ENCODE peak calls at places on chromosome 17, in nine cellular contexts. Q is testis, I is heart left ventricle, K is Peyer's patch, J is right lobe of liver, U is body of pancreas, Z is stomach, Y is suprapubic skin, H is ovary. T is an unnamed sample.

GRCh38 chr17:32912218-32912897 is 15.6 kb upstream of the TMEM98 start:
- DNase-seq in Q (peak), I (peak), K (peak), J (peak), U (peak), Z (peak), Y (peak), H (peak), T (no peak)

GRCh38 chr17:31802502-31802901 is 56.5 kb downstream of the COPRS start:
- DNase-seq in Q (peak), I (no peak), K (no peak), J (peak), U (no peak), Z (no peak), Y (no peak), H (no peak), T (no peak)

GRCh38 chr17:16439867-16440351 is 24.5 kb downstream of the TRPV2 start:
- DNase-seq in Q (no peak), I (no peak), K (no peak), J (no peak), U (peak), Z (no peak), Y (no peak), H (no peak), T (no peak)

GRCh38 chr17:31907342-31907975 is 6.0 kb upstream of the UTP6 start:
- DNase-seq in Q (peak), I (no peak), K (no peak), J (no peak), U (peak), Z (peak), Y (no peak), H (peak), T (no peak)

GRCh38 chr17:78044280-78044835 is 84.2 kb downstream of the TMC6 start:
- DNase-seq in Q (no peak), I (no peak), K (no peak), J (no peak), U (no peak), Z (no peak), Y (no peak), H (no peak), T (no peak)

GRCh38 chr17:80773243-80773991 is 218.2 kb upstream of the CHMP6 start:
- DNase-seq in Q (peak), I (no peak), K (no peak), J (no peak), U (no peak), Z (no peak), Y (no peak), H (no peak), T (no peak)

GRCh38 chr17:45172541-45173286 is 11.0 kb downstream of the HEXIM2 start:
- DNase-seq in Q (peak), I (peak), K (peak), J (peak), U (peak), Z (peak), Y (no peak), H (peak), T (no peak)

GRCh38 chr17:20010886-20011402 is 1.8 kb downstream of the SPECC1 start:
- DNase-seq in Q (no peak), I (no peak), K (no peak), J (no peak), U (no peak), Z (no peak), Y (no peak), H (no peak), T (no peak)

GRCh38 chr17:4948997-4949320 is 629 bp upstream of the PFN1 start:
- DNase-seq in Q (peak), I (peak), K (peak), J (peak), U (peak), Z (peak), Y (peak), H (peak), T (peak)

GRCh38 chr17:82330322-82331239 is 3.0 kb downstream of the SECTM1 start:
- DNase-seq in Q (peak), I (no peak), K (no peak), J (peak), U (peak), Z (no peak), Y (no peak), H (peak), T (peak)

GRCh38 chr17:55433629-55434422 is 12.2 kb upstream of the MMD start:
- DNase-seq in Q (no peak), I (no peak), K (no peak), J (no peak), U (peak), Z (peak), Y (no peak), H (no peak), T (no peak)

GRCh38 chr17:37830151-37830993 is 85.5 kb upstream of the HNF1B start:
- DNase-seq in Q (no peak), I (no peak), K (no peak), J (no peak), U (no peak), Z (no peak), Y (no peak), H (no peak), T (no peak)

GRCh38 chr17:34241062-34241461 is 14.0 kb upstream of the CCL2 start:
- DNase-seq in Q (peak), I (peak), K (no peak), J (peak), U (peak), Z (peak), Y (no peak), H (no peak), T (no peak)

GRCh38 chr17:19731626-19732025 is 15.2 kb upstream of the SLC47A2 start:
- DNase-seq in Q (no peak), I (peak), K (no peak), J (no peak), U (no peak), Z (no peak), Y (no peak), H (no peak), T (no peak)

GRCh38 chr17:66652840-66653507 is 181.9 kb upstream of the CACNG5 start:
- DNase-seq in Q (no peak), I (no peak), K (no peak), J (no peak), U (no peak), Z (no peak), Y (no peak), H (no peak), T (no peak)

GRCh38 chr17:19022747-19023146 is 18.2 kb upstream of the FAM83G start:
- DNase-seq in Q (no peak), I (peak), K (no peak), J (no peak), U (no peak), Z (no peak), Y (no peak), H (no peak), T (no peak)

GRCh38 chr17:64129515-64129764 is 504 bp downstream of the ERN1 start:
- DNase-seq in Q (no peak), I (no peak), K (no peak), J (no peak), U (no peak), Z (no peak), Y (no peak), H (no peak), T (no peak)

GRCh38 chr17:67358612-67359011 is 7.8 kb downstream of the PSMD12 start:
- DNase-seq in Q (no peak), I (no peak), K (no peak), J (no peak), U (no peak), Z (no peak), Y (no peak), H (no peak), T (no peak)

GRCh38 chr17:77019955-77020379 is 120.8 kb upstream of the SEC14L1 start:
- DNase-seq in Q (no peak), I (no peak), K (no peak), J (no peak), U (no peak), Z (no peak), Y (no peak), H (no peak), T (no peak)

GRCh38 chr17:66627985-66628384 is 206.9 kb upstream of the CACNG5 start:
- DNase-seq in Q (no peak), I (no peak), K (no peak), J (no peak), U (no peak), Z (no peak), Y (no peak), H (peak), T (no peak)

DNA sequence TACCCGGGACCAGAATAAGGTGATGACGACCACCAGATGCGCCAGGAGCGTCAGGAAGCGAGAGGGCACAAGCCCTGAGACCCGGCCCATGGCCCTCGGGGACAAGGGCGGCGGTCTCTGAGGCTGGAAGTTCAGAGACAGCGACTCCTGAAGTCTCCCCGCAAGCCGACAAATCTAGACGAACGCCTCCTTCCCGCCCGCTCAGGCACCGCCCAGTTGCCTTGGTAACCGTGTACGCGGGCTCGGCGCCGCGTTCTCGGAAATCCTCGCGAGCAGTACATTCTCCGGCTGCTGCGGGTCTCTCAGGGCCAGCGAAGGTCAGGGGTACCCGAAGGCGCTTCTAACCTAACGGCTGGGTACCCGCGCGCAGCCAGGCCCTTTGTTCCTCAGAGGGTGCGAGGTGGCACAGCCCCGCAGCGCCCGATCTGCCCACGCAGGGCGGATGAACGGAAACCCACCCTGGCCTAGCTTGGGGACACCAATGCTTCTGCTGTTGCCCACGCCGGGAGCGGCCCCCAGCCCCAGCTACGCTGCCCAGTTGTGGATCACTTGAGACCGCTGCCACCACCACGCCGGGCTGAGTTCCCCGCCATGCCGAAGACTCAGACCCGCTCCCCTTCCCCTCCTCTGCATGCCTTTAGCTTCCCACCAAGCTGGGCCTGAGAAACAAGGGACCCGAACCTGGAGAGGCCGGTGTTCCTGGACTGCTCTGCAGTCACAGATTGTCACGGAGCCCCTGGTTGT is at the start of gene TMEM107:
- DNase-seq in Q (peak), I (peak), K (peak), J (peak), U (peak), Z (peak), Y (peak), H (peak), T (peak)
- TF ChIP-seq POLR2A in Q (no peak), I (no peak), K (peak), J (no peak), U (peak), Z (no peak), Y (no peak), H (peak), T (peak)

GRCh38 chr17:74228326-74228978 is 15.1 kb downstream of the TTYH2 start:
- DNase-seq in Q (no peak), I (no peak), K (no peak), J (no peak), U (no peak), Z (no peak), Y (no peak), H (no peak), T (no peak)
- TF ChIP-seq POLR2A in Q (no peak), I (no peak), K (no peak), J (no peak), U (no peak), Z (no peak), Y (no peak), H (no peak), T (no peak)

GRCh38 chr17:21284319-21285163 is at the start of gene MAP2K3:
- DNase-seq in Q (peak), I (peak), K (peak), J (peak), U (peak), Z (peak), Y (peak), H (peak), T (peak)
- TF ChIP-seq POLR2A in Q (peak), I (peak), K (peak), J (peak), U (peak), Z (peak), Y (peak), H (peak), T (peak)

DNA sequence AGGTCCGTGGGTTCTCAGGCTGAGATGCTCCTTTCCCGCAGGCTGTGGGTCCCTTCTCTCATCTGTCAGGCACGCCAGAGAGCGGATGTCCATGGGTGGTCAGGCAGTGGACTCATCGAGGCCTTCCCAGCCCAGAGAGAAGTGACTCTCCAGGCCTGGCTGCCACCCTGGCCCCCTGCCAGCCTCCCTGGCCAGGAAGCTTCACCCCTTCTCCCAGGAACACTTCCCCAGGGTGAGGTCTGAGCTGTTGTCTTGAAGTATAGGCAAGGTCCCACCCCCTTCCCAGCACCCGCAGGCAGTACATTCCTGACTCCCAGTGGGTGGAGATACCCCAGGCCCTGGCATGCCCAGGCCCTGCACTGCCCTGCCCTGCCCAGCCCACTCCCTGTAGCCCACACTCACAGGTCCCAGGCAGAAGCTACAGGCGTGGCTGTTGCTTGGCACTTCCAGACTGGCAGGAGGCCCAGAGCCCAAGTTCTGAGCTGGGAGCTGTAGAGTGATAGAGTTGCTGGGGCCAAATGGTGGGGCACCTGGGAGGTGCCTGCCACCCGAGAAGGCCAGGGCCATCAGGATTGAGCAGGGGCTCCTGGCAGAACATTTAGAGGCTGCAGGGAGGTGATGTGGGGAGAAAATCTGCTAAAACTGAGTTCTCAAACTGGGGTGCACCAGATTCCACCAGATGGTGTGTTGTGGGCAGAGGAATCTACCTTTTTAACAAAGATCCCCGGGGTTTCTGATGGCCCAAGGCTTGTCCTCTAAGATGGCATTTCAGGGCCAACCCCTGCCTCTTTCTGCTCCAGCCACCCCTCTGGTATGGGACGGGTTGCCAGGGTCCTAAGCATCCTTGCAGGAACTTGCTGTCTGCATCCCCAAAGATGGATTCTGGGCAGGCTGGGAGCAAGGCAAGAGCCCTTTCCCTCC is 6.7 kb downstream of the ITGA3 start:
- DNase-seq in Q (peak), I (peak), K (no peak), J (no peak), U (peak), Z (peak), Y (no peak), H (peak), T (no peak)
- TF ChIP-seq POLR2A in Q (no peak), I (no peak), K (peak), J (no peak), U (no peak), Z (no peak), Y (no peak), H (no peak), T (no peak)

DNA sequence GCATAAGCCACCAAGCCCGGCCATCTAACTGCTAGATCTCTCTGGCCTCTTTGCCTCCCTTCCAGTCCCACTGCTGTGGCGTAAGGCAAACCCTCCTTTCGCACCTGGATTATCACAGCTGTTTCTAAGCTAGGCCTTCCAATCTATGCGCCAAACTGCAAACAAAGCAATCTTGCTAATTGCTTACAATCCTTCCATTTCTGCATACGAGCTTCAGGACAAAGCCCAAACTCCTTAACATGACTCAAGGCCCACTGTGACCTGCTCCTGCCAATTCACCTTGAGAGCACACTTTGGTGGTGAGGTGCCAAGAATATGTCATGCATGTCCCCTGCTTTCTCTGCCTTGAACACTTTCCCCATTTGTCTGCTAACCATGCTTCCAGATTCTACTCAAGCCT is 6.0 kb upstream of the ARL5C start:
- DNase-seq in Q (no peak), I (no peak), K (no peak), J (no peak), U (peak), Z (no peak), Y (no peak), H (no peak), T (no peak)
- TF ChIP-seq POLR2A in Q (no peak), I (no peak), K (no peak), J (no peak), U (no peak), Z (no peak), Y (no peak), H (no peak), T (no peak)

T was measured in GM12892.